ENCODE peak calls at places on chromosomes 4 and X, in seven cellular contexts. O, L, S, Y, F, X and K are unnamed samples.

GRCh38 chr4:169342159-169342865 is 71.6 kb upstream of the SH3RF1 start:
- DNase-seq in O (no peak), L (no peak), S (no peak), Y (no peak), F (no peak), X (no peak), K (no peak)

GRCh38 chr4:48085821-48086602 is 48.0 kb downstream of the TXK start:
- DNase-seq in O (no peak), L (no peak), S (no peak), Y (no peak), F (no peak), X (no peak), K (no peak)

GRCh38 chrX:67721321-67721720 is 177.5 kb downstream of the AR start:
- DNase-seq in O (no peak), L (no peak), S (peak; percentile 45), Y (no peak), F (no peak), X (no peak), K (no peak)

GRCh38 chr4:184062769-184063168 is 154.9 kb downstream of the ENPP6 start:
- DNase-seq in O (no peak), L (no peak), S (no peak), Y (no peak), F (no peak), X (no peak), K (no peak)

GRCh38 chr4:113462286-113462685 is 299.3 kb downstream of the CAMK2D start:
- DNase-seq in O (no peak), L (no peak), S (no peak), Y (no peak), F (no peak), X (no peak), K (no peak)

GRCh38 chrX:43505759-43506158 is 150.3 kb upstream of the MAOA start:
- DNase-seq in O (no peak), L (no peak), S (no peak), Y (no peak), F (peak; percentile 4), X (no peak), K (no peak)

GRCh38 chr4:13537011-13537831 is 7.1 kb downstream of the NKX3-2 start:
- DNase-seq in O (peak; percentile 75), L (no peak), S (no peak), Y (no peak), F (no peak), X (no peak), K (no peak)

GRCh38 chrX:149871940-149872339 is 9.0 kb upstream of the MAGEA8 start:
- DNase-seq in O (peak; percentile 75), L (peak; percentile 61), S (peak; percentile 78), Y (peak; percentile 55), F (peak; percentile 49), X (no peak), K (peak; percentile 73)

GRCh38 chr4:78601013-78601412 is 49.4 kb downstream of the ANXA3 start:
- DNase-seq in O (no peak), L (peak; percentile 14), S (no peak), Y (no peak), F (no peak), X (no peak), K (no peak)

GRCh38 chr4:26028793-26029511 is 114.9 kb downstream of the SMIM20 start:
- DNase-seq in O (peak; percentile 70), L (no peak), S (peak; percentile 74), Y (peak; percentile 88), F (peak; percentile 88), X (peak; percentile 65), K (peak; percentile 76)

GRCh38 chrX:94662665-94663064 is 988.7 kb downstream of the FAM133A start:
- DNase-seq in O (peak; percentile 0), L (no peak), S (no peak), Y (no peak), F (peak; percentile 6), X (no peak), K (peak; percentile 26)

GRCh38 chr4:143406523-143406922 is 69.8 kb downstream of the GAB1 start:
- DNase-seq in O (no peak), L (peak; percentile 8), S (no peak), Y (no peak), F (no peak), X (no peak), K (no peak)

GRCh38 chr4:41360214-41360910 is 103.6 kb downstream of the UCHL1 start:
- DNase-seq in O (no peak), L (peak; percentile 79), S (no peak), Y (peak; percentile 71), F (peak; percentile 74), X (no peak), K (peak; percentile 91)

GRCh38 chr4:127856485-127857447 is 23.9 kb upstream of the PLK4 start:
- DNase-seq in O (no peak), L (peak; percentile 53), S (peak; percentile 76), Y (no peak), F (peak; percentile 28), X (no peak), K (no peak)

GRCh38 chr4:169244210-169244609 is 26.5 kb downstream of the SH3RF1 start:
- DNase-seq in O (no peak), L (no peak), S (no peak), Y (no peak), F (no peak), X (no peak), K (no peak)

GRCh38 chrX:68945603-68946228 is 116.9 kb downstream of the EFNB1 start:
- DNase-seq in O (no peak), L (peak; percentile 62), S (peak; percentile 59), Y (peak; percentile 19), F (peak; percentile 57), X (no peak), K (peak; percentile 36)

GRCh38 chr4:104716584-104716983 is 221.9 kb upstream of the CXXC4 start:
- DNase-seq in O (no peak), L (no peak), S (no peak), Y (no peak), F (no peak), X (no peak), K (no peak)